ENCODE peak calls at places on chromosome 17, in four cellular contexts. P is lower leg skin; Q is activated CD4-positive, alpha-beta T cell treated with anti-CD3 and anti-CD28 coated beads, Interleukin-2, amount 50 U/mL, for 1 hour; X is cerebellar nuclear complex. B is an unnamed sample.

GRCh38 chr17:45982791-45983613 is 16.0 kb upstream of the STH start:
- DNase-seq in Q (no peak), X (no peak), P (no peak), B (no peak)

GRCh38 chr17:76543482-76544122 is 3.8 kb downstream of the PRCD start:
- DNase-seq in Q (no peak), X (no peak), P (no peak), B (no peak)

GRCh38 chr17:62653831-62654829 is 26.7 kb downstream of the MRC2 start:
- DNase-seq in X (no peak), P (no peak), Q (no peak), B (peak)

GRCh38 chr17:43882761-43883415 is 24.4 kb downstream of the MPP2 start:
- DNase-seq in X (no peak), P (no peak), Q (no peak), B (no peak)

GRCh38 chr17:50634915-50635719 is 436 bp downstream of the ABCC3 start:
- DNase-seq in Q (no peak), X (no peak), P (no peak), B (no peak)

GRCh38 chr17:48137658-48138057 is 30.1 kb downstream of the SNX11 start:
- DNase-seq in Q (no peak), X (no peak), P (no peak), B (no peak)

GRCh38 chr17:64022631-64023063 is 2.2 kb upstream of the ICAM2 start:
- DNase-seq in Q (no peak), X (no peak), P (no peak), B (peak)

GRCh38 chr17:44209786-44210341 is 9.6 kb downstream of the UBTF start:
- DNase-seq in P (no peak), Q (no peak), X (no peak), B (no peak)

GRCh38 chr17:60851181-60851580 is 173.5 kb downstream of the BCAS3 start:
- DNase-seq in Q (no peak), X (no peak), P (no peak), B (no peak)

GRCh38 chr17:50154604-50155003 is 4.1 kb upstream of the PPP1R9B start:
- DNase-seq in Q (no peak), P (no peak), X (no peak), B (no peak)

GRCh38 chr17:75764711-75765421 is at the start of gene GALK1:
- DNase-seq in X (no peak), Q (peak), P (no peak), B (peak)

GRCh38 chr17:50133028-50133768 is 3.2 kb upstream of the SAMD14 start:
- DNase-seq in P (no peak), Q (no peak), X (no peak), B (no peak)

GRCh38 chr17:2609091-2609490 is 15.6 kb downstream of the PAFAH1B1 start:
- DNase-seq in X (no peak), Q (no peak), P (no peak), B (no peak)

GRCh38 chr17:73695035-73695738 is 50.9 kb upstream of the SDK2 start:
- DNase-seq in Q (no peak), P (no peak), X (no peak), B (no peak)

GRCh38 chr17:81422776-81423697 is 27.8 kb downstream of the BAHCC1 start:
- DNase-seq in P (peak), Q (no peak), X (no peak), B (peak)

GRCh38 chr17:33779399-33779697 is 475.7 kb upstream of the CCL2 start:
- DNase-seq in P (no peak), X (no peak), Q (no peak), B (no peak)

GRCh38 chr17:78903101-78903779 is at the start of gene CEP295NL:
- DNase-seq in Q (no peak), P (no peak), X (no peak), B (no peak)

GRCh38 chr17:62631936-62632924 is 4.8 kb downstream of the MRC2 start:
- DNase-seq in P (no peak), X (no peak), Q (no peak), B (no peak)